ENCODE peak calls at places on chromosomes 13 and 19, in six cellular contexts. D is mesenchymal stem cell, E is IMR-90, B is H9, F is H1, Y is trophoblast cell. T is an unnamed sample. For H3K4me1, the result is how much of the 10 kb centered on the place peaks cover.

GRCh38 chr13:106391271-106391670 is 144.2 kb downstream of the EFNB2 start:
- DNase-seq in E (no peak), D (no peak), Y (peak), F (no peak), B (no peak), T (no peak)

GRCh38 chr19:48553676-48554384 is 1.9 kb downstream of the SULT2B1 start:
- DNase-seq in B (peak), F (no peak), D (peak), Y (peak), E (peak), T (no peak)

GRCh38 chr13:74063533-74064100 is 70.6 kb downstream of the KLF12 start:
- DNase-seq in D (no peak), E (no peak), B (no peak), Y (no peak), F (no peak), T (no peak)

GRCh38 chr13:48118025-48118424 is 23.1 kb upstream of the MED4 start:
- DNase-seq in F (no peak), B (no peak), E (no peak), Y (no peak), D (no peak), T (no peak)

GRCh38 chr19:14536926-14537692 is 7.7 kb downstream of the TECR start:
- DNase-seq in Y (peak), D (peak), F (peak), B (peak), E (no peak), T (peak)

GRCh38 chr13:73228546-73228945 is 169.7 kb downstream of the KLF5 start:
- DNase-seq in E (peak), Y (no peak), D (peak), F (no peak), B (no peak), T (no peak)

GRCh38 chr19:40143612-40144011 is 47.6 kb upstream of the MAP3K10 start:
- DNase-seq in B (no peak), F (no peak), D (no peak), E (no peak), Y (no peak), T (no peak)

GRCh38 chr13:113091891-113092775 is 13.5 kb upstream of the F7 start:
- DNase-seq in D (no peak), Y (no peak), E (no peak), B (no peak), F (no peak), T (no peak)

GRCh38 chr19:12527034-12527836 is 24.0 kb downstream of the ZNF564 start:
- DNase-seq in Y (no peak), E (peak), F (no peak), B (no peak), D (peak), T (no peak)

GRCh38 chr19:7885818-7886217 is 2.5 kb upstream of the LRRC8E start:
- DNase-seq in D (no peak), Y (no peak), B (no peak), E (no peak), F (no peak), T (no peak)

GRCh38 chr13:74367193-74367592 is 233.0 kb upstream of the KLF12 start:
- DNase-seq in E (no peak), F (no peak), Y (no peak), D (no peak), B (no peak), T (no peak)

GRCh38 chr13:41563501-41564001 is 106.2 kb downstream of the RGCC start:
- DNase-seq in F (no peak), E (peak), Y (peak), D (peak), B (no peak), T (no peak)

GRCh38 chr13:40598599-40598998 is 67.8 kb downstream of the FOXO1 start:
- DNase-seq in E (no peak), B (no peak), D (no peak), Y (no peak), F (no peak), T (no peak)

GRCh38 chr19:39970424-39970673 is 616 bp upstream of the PSMC4 start:
- DNase-seq in D (no peak), E (no peak), Y (no peak), B (no peak), F (no peak), T (no peak)

GRCh38 chr13:76638160-76638559 is 248.0 kb downstream of the KCTD12 start:
- DNase-seq in B (no peak), D (no peak), Y (no peak), F (no peak), E (no peak), T (no peak)

GRCh38 chr19:4697304-4697703 is 26.3 kb downstream of the DPP9 start:
- DNase-seq in B (no peak), D (no peak), E (no peak), Y (no peak), F (no peak), T (no peak)

GRCh38 chr13:36685912-36686311 is 12.1 kb downstream of the SERTM1 start:
- DNase-seq in E (peak), B (no peak), Y (no peak), D (no peak), F (no peak), T (no peak)

GRCh38 chr13:73556902-73557301 is 498.1 kb downstream of the KLF5 start:
- DNase-seq in B (no peak), Y (no peak), D (no peak), E (no peak), F (no peak), T (no peak)

GRCh38 chr19:51364200-51365106 is 1.7 kb downstream of the ETFB start:
- DNase-seq in F (no peak), D (peak), E (no peak), Y (no peak), B (no peak), T (no peak)

GRCh38 chr13:47708386-47708785 is 292.7 kb downstream of the SUCLA2 start:
- DNase-seq in F (no peak), D (peak), B (no peak), Y (peak), E (peak), T (no peak)

DNA sequence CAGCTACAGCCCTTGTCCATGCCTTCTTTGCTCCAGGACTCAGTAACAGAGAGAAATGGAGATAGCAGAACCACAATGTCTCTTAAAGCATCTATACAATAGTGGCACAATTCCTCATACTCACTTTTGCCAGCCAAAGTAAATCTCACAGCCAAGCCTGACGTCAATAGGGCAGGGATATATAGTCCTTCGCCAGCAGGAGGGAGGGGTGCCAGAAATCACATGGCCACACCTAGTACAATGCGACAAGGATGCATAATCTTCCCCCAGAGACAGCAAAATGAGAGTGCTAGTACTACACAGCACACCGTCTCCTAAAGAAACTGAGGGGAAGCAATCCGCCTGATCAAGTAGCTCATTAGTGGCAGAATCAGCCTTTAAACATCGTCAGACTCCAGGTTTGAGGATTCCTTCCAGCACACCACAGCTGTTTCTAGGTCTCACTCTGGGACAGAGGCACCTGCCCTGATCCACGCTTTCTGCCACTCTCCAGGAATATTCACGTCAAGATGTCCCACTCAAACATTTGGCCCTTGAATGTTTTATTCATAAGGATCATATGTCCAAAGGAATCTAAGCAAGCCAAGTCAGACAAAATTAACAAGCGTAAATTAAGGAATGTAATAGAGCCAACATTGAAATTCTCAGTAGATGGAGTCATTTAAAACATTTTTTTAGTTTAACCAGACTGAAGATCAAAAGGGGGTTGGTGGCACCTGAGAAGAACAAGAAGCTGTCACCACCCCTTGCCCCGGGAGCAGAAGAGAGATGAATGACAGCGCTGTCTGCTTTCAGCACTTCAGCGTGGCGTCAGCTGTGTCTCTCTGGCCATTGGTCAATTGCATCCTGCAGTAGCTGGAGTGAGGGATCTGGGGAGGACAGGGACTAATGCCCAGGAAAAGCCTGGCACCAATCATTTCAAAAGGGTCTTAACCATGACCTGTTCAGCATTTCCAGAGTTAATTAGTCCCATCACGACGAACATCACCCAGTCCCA is 63.6 kb upstream of the SERP2 start:
- DNase-seq in F (no peak), D (no peak), B (no peak), E (no peak), Y (no peak), T (no peak)
- H3K4me1 ChIP-seq in F (under half), D (under half), B (under half), E (under half), Y (under half), T (under half)

DNA sequence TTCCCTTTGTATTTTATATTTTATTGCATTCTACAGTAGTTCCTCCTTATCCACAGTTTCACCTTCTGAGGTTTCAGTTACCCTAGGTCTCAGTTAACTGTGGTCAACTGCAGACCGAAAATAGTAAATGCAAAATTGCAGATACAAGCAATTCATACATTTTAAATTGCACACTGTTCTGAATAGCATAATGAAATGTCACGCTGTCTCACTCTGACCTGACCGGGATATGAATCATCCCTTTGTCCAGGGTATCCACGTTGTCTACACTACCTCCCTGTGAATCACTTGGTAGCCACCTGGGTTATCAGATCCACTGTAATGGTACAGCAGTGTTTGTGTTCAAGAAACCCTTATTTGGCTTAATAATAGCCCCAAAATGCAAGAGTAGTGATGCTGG is 325.0 kb downstream of the DNAJC15 start:
- DNase-seq in Y (peak), B (no peak), F (no peak), E (peak), D (no peak), T (no peak)
- H3K14ac ChIP-seq in Y (no peak), B (no peak), F (no peak), E (no peak), D (no peak), T (no peak)

DNA sequence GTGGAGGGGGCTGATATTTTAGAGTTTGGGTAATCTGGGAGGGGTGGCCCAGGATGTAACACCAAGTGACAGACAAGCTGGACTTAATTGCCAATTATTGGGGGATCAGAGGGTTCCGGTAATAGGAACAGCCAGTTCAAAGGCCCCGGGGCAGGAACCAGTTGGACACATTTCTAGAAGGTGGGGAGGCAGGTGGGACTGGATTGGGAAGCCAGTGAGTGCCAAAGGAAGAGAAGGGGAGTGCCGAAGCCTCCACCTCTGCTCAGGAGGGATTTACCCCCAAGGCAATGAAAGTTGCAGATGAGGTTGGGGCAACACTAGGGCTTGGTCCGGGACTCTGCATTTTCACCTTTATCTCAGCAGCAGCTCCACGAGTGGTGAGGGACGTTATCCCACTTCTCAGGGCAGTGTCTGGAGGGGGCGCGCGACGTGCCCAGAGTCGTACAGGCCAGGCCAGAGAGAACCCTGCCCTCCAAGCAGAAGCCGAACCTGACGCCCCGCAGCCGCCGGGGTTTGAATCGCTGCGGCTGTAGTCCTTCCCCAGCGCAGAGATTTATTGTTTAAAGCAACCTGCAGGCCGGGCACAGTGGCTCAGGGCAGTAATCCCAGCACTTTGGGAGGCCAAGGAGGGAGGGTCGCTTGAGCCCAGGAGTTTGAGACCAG is 5.7 kb upstream of the JUND start:
- DNase-seq in B (peak), F (no peak), D (no peak), E (no peak), Y (no peak), T (no peak)
- H3K4me1 ChIP-seq in B (under half), F (under half), D (under half), E (under half), Y (under half), T (under half)

GRCh38 chr13:18998389-18998788 is 183.2 kb downstream of the TUBA3C start:
- DNase-seq in D (no peak), F (no peak), E (no peak), B (no peak), Y (no peak), T (no peak)

GRCh38 chr13:18995259-18995873 is 186.3 kb downstream of the TUBA3C start:
- DNase-seq in Y (no peak), E (no peak), F (no peak), B (no peak), D (no peak), T (no peak)

GRCh38 chr13:18996221-18996620 is 185.4 kb downstream of the TUBA3C start:
- DNase-seq in Y (no peak), B (no peak), D (no peak), E (no peak), F (no peak), T (no peak)

GRCh38 chr13:18993884-18994660 is 187.6 kb downstream of the TUBA3C start:
- DNase-seq in D (no peak), E (no peak), F (no peak), B (no peak), Y (peak), T (no peak)

DNA sequence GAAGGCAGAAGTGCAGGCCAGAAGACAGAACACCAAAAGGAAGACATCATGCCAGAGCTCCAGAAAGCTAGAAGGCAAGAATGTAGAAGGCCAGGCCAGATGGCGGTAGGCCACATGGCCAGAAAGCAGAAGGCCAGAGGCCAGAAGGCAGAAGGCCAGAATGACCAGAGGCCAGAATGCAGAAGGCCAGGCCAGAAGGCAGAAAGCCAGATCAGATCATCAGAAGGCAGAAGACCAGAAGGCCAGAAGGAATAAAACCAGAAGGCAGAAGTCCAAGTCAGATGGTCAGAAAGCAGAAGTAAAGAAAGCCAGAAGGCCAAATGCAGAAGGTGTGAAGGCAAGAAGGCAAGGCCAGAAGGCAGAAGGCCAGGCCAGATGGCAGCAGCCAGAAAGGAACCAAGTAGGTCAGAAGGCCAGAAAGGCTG is 185.0 kb downstream of the TUBA3C start:
- DNase-seq in E (no peak), B (no peak), Y (no peak), D (no peak), F (no peak), T (no peak)
- H3K14ac ChIP-seq in E (no peak), B (no peak), Y (no peak), D (no peak), F (no peak), T (no peak)